ENCODE peak calls at places on chromosomes 1 and 21, in five cellular contexts. One of them, this sample, is unnamed.

GRCh38 chr1:212607206-212607923 is 1.2 kb upstream of the ATF3 start:
- DNase-seq in HL-60: no peak
- DNase-seq in fibroblast of lung: no peak
- DNase-seq in kidney: peak; percentile 83
- DNase-seq in neural progenitor cell: peak; percentile 47
- DNase-seq in this sample: no peak

GRCh38 chr1:168751195-168751650 is 22.2 kb upstream of the DPT start:
- DNase-seq in HL-60: no peak
- DNase-seq in fibroblast of lung: peak; percentile 60
- DNase-seq in kidney: no peak
- DNase-seq in neural progenitor cell: peak; percentile 47
- DNase-seq in this sample: no peak

GRCh38 chr21:46062471-46063211 is 35.3 kb upstream of the COL6A2 start:
- DNase-seq in HL-60: no peak
- DNase-seq in fibroblast of lung: no peak
- DNase-seq in kidney: peak; percentile 22
- DNase-seq in neural progenitor cell: no peak
- DNase-seq in this sample: peak; percentile 68

GRCh38 chr1:25442178-25442577 is 11.5 kb downstream of the MACO1 start:
- DNase-seq in HL-60: no peak
- DNase-seq in fibroblast of lung: peak; percentile 79
- DNase-seq in kidney: no peak
- DNase-seq in neural progenitor cell: no peak
- DNase-seq in this sample: peak; percentile 38

GRCh38 chr1:58162952-58163550 is 383.5 kb downstream of the OMA1 start:
- DNase-seq in HL-60: peak; percentile 1
- DNase-seq in fibroblast of lung: peak; percentile 62
- DNase-seq in kidney: no peak
- DNase-seq in neural progenitor cell: peak; percentile 88
- DNase-seq in this sample: peak; percentile 72

GRCh38 chr1:17561561-17561985 is 22.1 kb downstream of the ARHGEF10L start:
- DNase-seq in HL-60: no peak
- DNase-seq in fibroblast of lung: peak; percentile 36
- DNase-seq in kidney: no peak
- DNase-seq in neural progenitor cell: no peak
- DNase-seq in this sample: peak; percentile 48

GRCh38 chr1:37042506-37042905 is 8.2 kb upstream of the GRIK3 start:
- DNase-seq in HL-60: no peak
- DNase-seq in fibroblast of lung: no peak
- DNase-seq in kidney: no peak
- DNase-seq in neural progenitor cell: no peak
- DNase-seq in this sample: no peak

GRCh38 chr1:226185153-226186036 is 1.1 kb downstream of the ACBD3 start:
- DNase-seq in HL-60: no peak
- DNase-seq in fibroblast of lung: peak; percentile 45
- DNase-seq in kidney: no peak
- DNase-seq in neural progenitor cell: no peak
- DNase-seq in this sample: peak; percentile 63

GRCh38 chr1:54249798-54250497 is 50.0 kb downstream of the MRPL37 start:
- DNase-seq in HL-60: no peak
- DNase-seq in fibroblast of lung: peak; percentile 58
- DNase-seq in kidney: peak; percentile 57
- DNase-seq in neural progenitor cell: no peak
- DNase-seq in this sample: peak; percentile 72

GRCh38 chr1:218874313-218874712 is 299.4 kb upstream of the LYPLAL1 start:
- DNase-seq in HL-60: peak; percentile 78
- DNase-seq in fibroblast of lung: peak; percentile 92
- DNase-seq in kidney: no peak
- DNase-seq in neural progenitor cell: no peak
- DNase-seq in this sample: peak; percentile 74

GRCh38 chr1:213429642-213430041 is 378.6 kb downstream of the RPS6KC1 start:
- DNase-seq in HL-60: no peak
- DNase-seq in fibroblast of lung: no peak
- DNase-seq in kidney: no peak
- DNase-seq in neural progenitor cell: no peak
- DNase-seq in this sample: no peak

GRCh38 chr1:90768098-90768497 is 51.0 kb upstream of the BARHL2 start:
- DNase-seq in HL-60: no peak
- DNase-seq in fibroblast of lung: no peak
- DNase-seq in kidney: no peak
- DNase-seq in neural progenitor cell: no peak
- DNase-seq in this sample: no peak

GRCh38 chr1:161090617-161091016 is 1.3 kb upstream of the NECTIN4 start:
- DNase-seq in HL-60: no peak
- DNase-seq in fibroblast of lung: no peak
- DNase-seq in kidney: no peak
- DNase-seq in neural progenitor cell: no peak
- DNase-seq in this sample: no peak

GRCh38 chr1:168112673-168113305 is 23.9 kb downstream of the GPR161 start:
- DNase-seq in HL-60: no peak
- DNase-seq in fibroblast of lung: peak; percentile 87
- DNase-seq in kidney: no peak
- DNase-seq in neural progenitor cell: no peak
- DNase-seq in this sample: peak; percentile 52

GRCh38 chr1:83928396-83928795 is 70.5 kb downstream of the TTLL7 start:
- DNase-seq in HL-60: no peak
- DNase-seq in fibroblast of lung: no peak
- DNase-seq in kidney: no peak
- DNase-seq in neural progenitor cell: no peak
- DNase-seq in this sample: peak; percentile 12

GRCh38 chr1:116853680-116854191 is 56.0 kb upstream of the PTGFRN start:
- DNase-seq in HL-60: no peak
- DNase-seq in fibroblast of lung: peak; percentile 96
- DNase-seq in kidney: no peak
- DNase-seq in neural progenitor cell: peak; percentile 30
- DNase-seq in this sample: peak; percentile 90

GRCh38 chr1:232385221-232385620 is 244.7 kb downstream of the SIPA1L2 start:
- DNase-seq in HL-60: no peak
- DNase-seq in fibroblast of lung: peak; percentile 88
- DNase-seq in kidney: no peak
- DNase-seq in neural progenitor cell: no peak
- DNase-seq in this sample: peak; percentile 61

GRCh38 chr21:46214478-46215340 is 13.9 kb downstream of the LSS start:
- DNase-seq in HL-60: no peak
- DNase-seq in fibroblast of lung: no peak
- DNase-seq in kidney: no peak
- DNase-seq in neural progenitor cell: no peak
- DNase-seq in this sample: no peak

GRCh38 chr1:15344800-15345710 is 64.6 kb upstream of the EFHD2 start:
- DNase-seq in HL-60: no peak
- DNase-seq in fibroblast of lung: no peak
- DNase-seq in kidney: peak; percentile 43
- DNase-seq in neural progenitor cell: no peak
- DNase-seq in this sample: no peak

GRCh38 chr1:211938473-211939080 is 96.8 kb downstream of the INTS7 start:
- DNase-seq in HL-60: no peak
- DNase-seq in fibroblast of lung: no peak
- DNase-seq in kidney: no peak
- DNase-seq in neural progenitor cell: no peak
- DNase-seq in this sample: no peak

GRCh38 chr1:57164584-57164983 is 198.8 kb upstream of the C8B start:
- DNase-seq in HL-60: no peak
- DNase-seq in fibroblast of lung: no peak
- DNase-seq in kidney: no peak
- DNase-seq in neural progenitor cell: no peak
- DNase-seq in this sample: no peak

GRCh38 chr21:43352568-43353281 is 74.2 kb downstream of the SIK1 start:
- DNase-seq in HL-60: no peak
- DNase-seq in fibroblast of lung: peak; percentile 24
- DNase-seq in kidney: no peak
- DNase-seq in neural progenitor cell: no peak
- DNase-seq in this sample: peak; percentile 65

GRCh38 chr1:175503538-175503937 is 239.9 kb downstream of the TNR start:
- DNase-seq in HL-60: no peak
- DNase-seq in fibroblast of lung: no peak
- DNase-seq in kidney: no peak
- DNase-seq in neural progenitor cell: no peak
- DNase-seq in this sample: no peak

GRCh38 chr21:32437729-32438128 is 25.2 kb downstream of the EVA1C start:
- DNase-seq in HL-60: no peak
- DNase-seq in fibroblast of lung: no peak
- DNase-seq in kidney: no peak
- DNase-seq in neural progenitor cell: no peak
- DNase-seq in this sample: no peak

GRCh38 chr1:73092383-73092782 is 810.0 kb upstream of the NEGR1 start:
- DNase-seq in HL-60: no peak
- DNase-seq in fibroblast of lung: no peak
- DNase-seq in kidney: no peak
- DNase-seq in neural progenitor cell: no peak
- DNase-seq in this sample: no peak

GRCh38 chr1:243980071-243980470 is 71.0 kb upstream of the ZBTB18 start:
- DNase-seq in HL-60: no peak
- DNase-seq in fibroblast of lung: no peak
- DNase-seq in kidney: no peak
- DNase-seq in neural progenitor cell: no peak
- DNase-seq in this sample: no peak

GRCh38 chr1:183444243-183444642 is 26.1 kb upstream of the NMNAT2 start:
- DNase-seq in HL-60: no peak
- DNase-seq in fibroblast of lung: peak; percentile 52
- DNase-seq in kidney: no peak
- DNase-seq in neural progenitor cell: peak; percentile 30
- DNase-seq in this sample: peak; percentile 37

DNA sequence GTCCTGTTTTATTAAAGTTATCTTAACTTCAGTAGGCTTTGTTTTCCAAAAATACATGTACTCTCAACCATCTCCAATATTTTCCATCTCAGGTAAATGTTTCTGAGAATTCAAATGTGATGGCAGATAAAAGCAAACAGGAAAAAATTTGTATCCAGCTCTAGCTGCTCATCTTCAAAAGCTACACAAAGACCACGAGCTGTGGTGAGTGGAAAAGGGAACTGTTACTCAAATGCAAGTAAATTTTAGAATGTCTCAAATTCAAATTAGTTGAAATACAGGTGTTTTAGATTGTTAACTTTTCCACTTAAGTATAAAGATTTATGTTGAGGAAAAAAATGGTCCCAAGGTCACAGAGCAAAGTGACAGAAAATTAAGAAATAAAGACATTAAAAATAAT is 216.0 kb downstream of the SLC45A1 start:
- DNase-seq in HL-60: no peak
- DNase-seq in fibroblast of lung: no peak
- DNase-seq in kidney: no peak
- DNase-seq in neural progenitor cell: no peak
- DNase-seq in this sample: no peak
- H3K4me3 ChIP-seq in HL-60: no peak overlapping the region
- H3K4me3 ChIP-seq in fibroblast of lung: no peak overlapping the region
- H3K4me3 ChIP-seq in kidney: no peak overlapping the region
- H3K4me3 ChIP-seq in neural progenitor cell: no peak overlapping the region
- H3K4me3 ChIP-seq in this sample: no peak overlapping the region

DNA sequence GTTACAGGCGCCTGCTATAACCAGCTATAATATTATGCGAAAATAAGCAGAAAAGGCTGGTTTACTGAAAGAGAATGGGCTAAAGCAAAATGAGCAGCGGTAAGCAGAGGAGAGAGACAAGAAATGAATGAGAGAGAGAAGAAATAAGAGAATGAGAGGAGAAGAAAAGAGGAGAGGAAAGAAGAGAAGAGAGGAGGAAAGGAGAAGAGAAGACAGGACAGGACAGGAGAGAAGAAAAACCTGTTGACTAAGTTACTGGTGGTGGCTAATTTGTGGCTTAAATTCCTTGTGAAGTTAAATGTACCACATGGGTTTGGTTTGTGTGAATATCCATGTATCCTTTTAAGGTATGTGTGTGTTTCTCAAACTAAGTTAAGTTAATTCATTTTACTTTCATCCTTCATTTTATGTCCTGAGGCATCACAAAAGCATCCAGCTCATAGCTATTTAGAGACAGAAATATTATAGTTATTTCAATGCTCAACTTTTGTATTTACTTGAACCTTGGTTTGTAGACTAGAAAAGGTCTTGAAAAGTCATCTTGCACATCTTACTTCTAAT is 3.1 kb upstream of the DDR2 start:
- DNase-seq in HL-60: no peak
- DNase-seq in fibroblast of lung: peak; percentile 61
- DNase-seq in kidney: no peak
- DNase-seq in neural progenitor cell: no peak
- DNase-seq in this sample: no peak
- TF ChIP-seq CTCF in HL-60: no peak
- TF ChIP-seq CTCF in fibroblast of lung: no peak
- TF ChIP-seq CTCF in kidney: no peak
- TF ChIP-seq CTCF in neural progenitor cell: no peak
- TF ChIP-seq CTCF in this sample: no peak

GRCh38 chr1:202915146-202915545 is 11.9 kb downstream of the KLHL12 start:
- DNase-seq in HL-60: no peak
- DNase-seq in fibroblast of lung: no peak
- DNase-seq in kidney: no peak
- DNase-seq in neural progenitor cell: no peak
- DNase-seq in this sample: no peak
- H3K4me3 ChIP-seq in HL-60: no peak overlapping the region
- H3K4me3 ChIP-seq in fibroblast of lung: no peak overlapping the region
- H3K4me3 ChIP-seq in kidney: no peak overlapping the region
- H3K4me3 ChIP-seq in neural progenitor cell: no peak overlapping the region
- H3K4me3 ChIP-seq in this sample: no peak overlapping the region

DNA sequence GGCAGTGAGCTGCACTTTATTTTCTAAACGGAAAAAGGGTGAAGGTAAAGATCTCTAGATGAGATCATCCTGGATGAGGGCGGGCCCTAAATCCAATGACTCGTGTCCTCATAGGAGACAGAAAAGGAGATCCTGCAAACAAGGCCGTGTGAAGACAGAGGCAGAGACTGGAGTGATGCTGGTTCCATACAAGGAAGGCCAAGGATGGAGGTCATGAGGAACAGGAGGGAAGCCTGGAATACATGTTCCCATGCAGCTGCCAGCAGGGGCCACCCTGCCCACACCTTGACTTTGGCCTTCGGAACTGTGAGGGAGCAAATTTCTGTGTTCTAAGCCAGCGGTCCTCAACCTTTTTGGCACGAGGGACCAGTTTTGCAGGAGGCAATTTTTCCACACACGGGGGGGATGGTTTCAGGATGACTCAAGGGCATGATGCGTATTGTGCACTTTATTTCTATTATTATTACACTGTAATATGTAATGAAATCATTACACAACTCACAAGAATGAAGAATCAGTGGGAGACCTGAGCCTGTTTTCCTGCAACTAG is 94.3 kb downstream of the PSMG1 start:
- DNase-seq in HL-60: no peak
- DNase-seq in fibroblast of lung: peak; percentile 76
- DNase-seq in kidney: no peak
- DNase-seq in neural progenitor cell: no peak
- DNase-seq in this sample: peak; percentile 82
- TF ChIP-seq CTCF in HL-60: no peak
- TF ChIP-seq CTCF in fibroblast of lung: peak; percentile 3
- TF ChIP-seq CTCF in kidney: no peak
- TF ChIP-seq CTCF in neural progenitor cell: no peak
- TF ChIP-seq CTCF in this sample: no peak

DNA sequence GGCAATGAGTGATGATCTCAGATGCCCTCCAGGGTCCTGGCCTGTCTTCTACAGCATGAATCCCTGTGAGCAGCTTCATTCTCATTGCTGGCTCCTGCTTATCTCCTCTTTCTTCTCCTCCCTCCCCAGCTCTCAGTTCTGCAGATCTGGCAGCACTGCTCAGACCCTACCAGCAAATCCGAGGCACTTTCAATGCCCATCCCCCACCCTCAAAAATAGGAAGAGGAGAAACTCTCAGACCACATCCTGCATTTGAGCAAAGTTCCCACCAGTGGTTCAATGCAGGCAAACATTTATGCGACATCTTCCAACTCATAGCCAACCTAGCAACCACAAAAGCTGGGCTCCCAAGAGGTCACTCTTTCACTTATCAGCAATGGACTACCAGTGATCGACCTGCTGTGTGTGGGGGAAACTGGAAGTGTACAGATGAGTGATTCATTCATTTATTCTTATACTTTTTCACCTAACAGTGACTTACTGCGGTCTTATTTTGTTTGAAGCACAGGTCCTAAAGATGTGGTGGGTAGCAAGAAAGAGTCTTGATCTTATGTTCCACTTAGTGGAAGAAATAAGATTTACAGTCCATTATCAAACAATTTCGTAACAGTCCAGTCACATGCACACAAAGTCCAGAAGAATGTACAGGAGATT is 5.8 kb upstream of the CHI3L2 start:
- DNase-seq in HL-60: peak; percentile 64
- DNase-seq in fibroblast of lung: peak; percentile 36
- DNase-seq in kidney: no peak
- DNase-seq in neural progenitor cell: no peak
- DNase-seq in this sample: no peak
- H3K4me3 ChIP-seq in HL-60: no peak overlapping the region
- H3K4me3 ChIP-seq in fibroblast of lung: no peak overlapping the region
- H3K4me3 ChIP-seq in kidney: no peak overlapping the region
- H3K4me3 ChIP-seq in neural progenitor cell: no peak overlapping the region
- H3K4me3 ChIP-seq in this sample: no peak overlapping the region